ENCODE peak calls at places on chromosomes 16 and 17, in seven cellular contexts. D is kidney glomerular epithelial cell; H is CD4-positive, alpha-beta memory T cell; J is D341Med; E is LoVo; R is Panc1; G is A549. F is an unnamed sample.

GRCh38 chr16:78761427-78761826 is 662.0 kb downstream of the WWOX start:
- DNase-seq in J (no peak), E (no peak), H (no peak), G (no peak), D (no peak), R (no peak), F (no peak)

GRCh38 chr16:50570808-50571598 is 22.8 kb downstream of the NKD1 start:
- DNase-seq in E (no peak), J (no peak), R (no peak), G (no peak), H (no peak), D (no peak), F (no peak)

GRCh38 chr17:48068491-48068961 is 20.4 kb downstream of the NFE2L1 start:
- DNase-seq in R (no peak), G (peak), D (peak), J (peak), E (no peak), H (no peak), F (no peak)

GRCh38 chr16:4488486-4488967 is 12.3 kb downstream of the HMOX2 start:
- DNase-seq in E (no peak), G (no peak), D (no peak), H (peak), R (no peak), J (no peak), F (peak)

GRCh38 chr17:15910791-15911190 is 34.1 kb upstream of the ADORA2B start:
- DNase-seq in E (no peak), H (no peak), G (no peak), R (no peak), J (no peak), D (no peak), F (no peak)

GRCh38 chr16:28264656-28265055 is 27.7 kb upstream of the SBK1 start:
- DNase-seq in H (no peak), G (no peak), D (peak), R (no peak), J (no peak), E (peak), F (no peak)

GRCh38 chr17:58200024-58200633 is 7.6 kb downstream of the EPX start:
- DNase-seq in E (peak), J (peak), D (peak), G (peak), R (no peak), H (peak), F (peak)

GRCh38 chr17:8003594-8004181 is 1.3 kb downstream of the GUCY2D start:
- DNase-seq in G (no peak), H (no peak), E (no peak), D (no peak), J (no peak), R (no peak), F (no peak)

GRCh38 chr16:21302898-21303528 is 24.9 kb upstream of the CRYM start:
- DNase-seq in E (peak), J (no peak), G (peak), H (no peak), R (peak), D (peak), F (peak)

GRCh38 chr17:78993241-78993956 is 13.7 kb upstream of the LGALS3BP start:
- DNase-seq in R (no peak), D (no peak), J (peak), H (peak), E (peak), G (peak), F (no peak)

GRCh38 chr17:9158545-9159452 is 137.5 kb downstream of the NTN1 start:
- DNase-seq in D (no peak), H (no peak), J (no peak), E (no peak), R (no peak), G (no peak), F (no peak)

GRCh38 chr17:67532326-67532871 is 155.3 kb downstream of the PITPNC1 start:
- DNase-seq in D (no peak), G (no peak), J (no peak), R (no peak), H (no peak), E (no peak), F (no peak)

GRCh38 chr17:2267354-2267753 is 36.2 kb downstream of the SMG6 start:
- DNase-seq in E (no peak), D (no peak), G (no peak), H (no peak), R (no peak), J (no peak), F (no peak)

GRCh38 chr17:63446981-63447687 is 1.0 kb upstream of the CYB561 start:
- DNase-seq in D (no peak), R (no peak), G (no peak), J (peak), H (peak), E (no peak), F (no peak)

GRCh38 chr17:50088952-50089825 is 6.0 kb upstream of the PDK2 start:
- DNase-seq in H (no peak), D (no peak), E (no peak), J (no peak), G (no peak), R (no peak), F (no peak)

GRCh38 chr17:3626831-3627565 is 9.1 kb downstream of the SHPK start:
- DNase-seq in D (no peak), H (no peak), J (no peak), R (no peak), G (no peak), E (no peak), F (no peak)

GRCh38 chr16:20137194-20137593 is 63.5 kb upstream of the GPR139 start:
- DNase-seq in G (no peak), H (no peak), J (no peak), R (no peak), D (no peak), E (no peak), F (no peak)

GRCh38 chr17:66695098-66695497 is 139.8 kb upstream of the CACNG5 start:
- DNase-seq in G (no peak), J (no peak), E (no peak), H (no peak), R (no peak), D (no peak), F (no peak)

GRCh38 chr16:14284930-14285541 is 213.9 kb downstream of the MRTFB start:
- DNase-seq in E (no peak), D (no peak), J (peak), R (peak), H (no peak), G (peak), F (no peak)

GRCh38 chr16:77183137-77183536 is 7.9 kb upstream of the MON1B start:
- DNase-seq in D (no peak), R (no peak), E (no peak), H (no peak), G (no peak), J (no peak), F (no peak)

GRCh38 chr17:58084317-58084981 is 1.2 kb downstream of the DYNLL2 start:
- DNase-seq in G (peak), R (no peak), E (peak), J (peak), D (peak), H (peak), F (no peak)

GRCh38 chr17:44367219-44367618 is 3.6 kb upstream of the FAM171A2 start:
- DNase-seq in J (peak), D (no peak), G (no peak), E (no peak), H (no peak), R (no peak), F (no peak)